ENCODE peak calls at places on chromosomes 11 and 22, in six cellular contexts. One of them, this sample, is unnamed. For H3K4me1, the result is how much of the 10 kb centered on the place peaks cover.

GRCh38 chr11:88709567-88709966 is 356.2 kb downstream of the GRM5 start:
- DNase-seq in GM23248: peak
- DNase-seq in DND-41: no peak
- DNase-seq in endodermal cell: peak
- DNase-seq in NT2/D1: no peak
- DNase-seq in IMR-90: no peak
- DNase-seq in this sample: no peak

GRCh38 chr22:40204331-40205116 is 26.8 kb downstream of the TNRC6B start:
- DNase-seq in GM23248: peak
- DNase-seq in DND-41: no peak
- DNase-seq in endodermal cell: no peak
- DNase-seq in NT2/D1: no peak
- DNase-seq in IMR-90: peak
- DNase-seq in this sample: no peak

GRCh38 chr22:28799125-28799833 is 1.1 kb downstream of the XBP1 start:
- DNase-seq in GM23248: peak
- DNase-seq in DND-41: peak
- DNase-seq in endodermal cell: no peak
- DNase-seq in NT2/D1: no peak
- DNase-seq in IMR-90: peak
- DNase-seq in this sample: peak

GRCh38 chr11:113579292-113579940 is 104.2 kb upstream of the DRD2 start:
- DNase-seq in GM23248: no peak
- DNase-seq in DND-41: no peak
- DNase-seq in endodermal cell: peak
- DNase-seq in NT2/D1: no peak
- DNase-seq in IMR-90: no peak
- DNase-seq in this sample: no peak

GRCh38 chr11:84865791-84866535 is 761.2 kb downstream of the DLG2 start:
- DNase-seq in GM23248: no peak
- DNase-seq in DND-41: no peak
- DNase-seq in endodermal cell: no peak
- DNase-seq in NT2/D1: no peak
- DNase-seq in IMR-90: no peak
- DNase-seq in this sample: no peak

GRCh38 chr22:41239443-41240128 is 1.1 kb downstream of the CHADL start:
- DNase-seq in GM23248: peak
- DNase-seq in DND-41: no peak
- DNase-seq in endodermal cell: no peak
- DNase-seq in NT2/D1: no peak
- DNase-seq in IMR-90: no peak
- DNase-seq in this sample: no peak

GRCh38 chr11:134508219-134508990 is 96.4 kb upstream of the B3GAT1 start:
- DNase-seq in GM23248: no peak
- DNase-seq in DND-41: no peak
- DNase-seq in endodermal cell: peak
- DNase-seq in NT2/D1: no peak
- DNase-seq in IMR-90: no peak
- DNase-seq in this sample: peak

GRCh38 chr11:64204464-64204989 is 2.0 kb upstream of the FERMT3 start:
- DNase-seq in GM23248: peak
- DNase-seq in DND-41: peak
- DNase-seq in endodermal cell: peak
- DNase-seq in NT2/D1: peak
- DNase-seq in IMR-90: peak
- DNase-seq in this sample: peak

GRCh38 chr11:8250981-8251620 is 12.6 kb downstream of the LMO1 start:
- DNase-seq in GM23248: no peak
- DNase-seq in DND-41: no peak
- DNase-seq in endodermal cell: no peak
- DNase-seq in NT2/D1: no peak
- DNase-seq in IMR-90: no peak
- DNase-seq in this sample: peak

GRCh38 chr22:32649515-32650200 is 151.8 kb upstream of the TIMP3 start:
- DNase-seq in GM23248: peak
- DNase-seq in DND-41: no peak
- DNase-seq in endodermal cell: no peak
- DNase-seq in NT2/D1: no peak
- DNase-seq in IMR-90: peak
- DNase-seq in this sample: no peak

GRCh38 chr11:44304091-44305084 is 5.6 kb downstream of the ALX4 start:
- DNase-seq in GM23248: peak
- DNase-seq in DND-41: no peak
- DNase-seq in endodermal cell: peak
- DNase-seq in NT2/D1: peak
- DNase-seq in IMR-90: no peak
- DNase-seq in this sample: no peak

GRCh38 chr11:106624377-106624776 is 393.9 kb downstream of the GUCY1A2 start:
- DNase-seq in GM23248: no peak
- DNase-seq in DND-41: no peak
- DNase-seq in endodermal cell: no peak
- DNase-seq in NT2/D1: no peak
- DNase-seq in IMR-90: peak
- DNase-seq in this sample: no peak

GRCh38 chr22:22071455-22071854 is 88.9 kb upstream of the TOP3B start:
- DNase-seq in GM23248: no peak
- DNase-seq in DND-41: no peak
- DNase-seq in endodermal cell: no peak
- DNase-seq in NT2/D1: no peak
- DNase-seq in IMR-90: no peak
- DNase-seq in this sample: no peak

GRCh38 chr22:32106930-32107329 is 52.2 kb downstream of the C22orf42 start:
- DNase-seq in GM23248: peak
- DNase-seq in DND-41: peak
- DNase-seq in endodermal cell: peak
- DNase-seq in NT2/D1: peak
- DNase-seq in IMR-90: no peak
- DNase-seq in this sample: no peak

GRCh38 chr11:104609297-104609696 is 289.0 kb downstream of the CASP12 start:
- DNase-seq in GM23248: peak
- DNase-seq in DND-41: peak
- DNase-seq in endodermal cell: peak
- DNase-seq in NT2/D1: peak
- DNase-seq in IMR-90: peak
- DNase-seq in this sample: no peak

GRCh38 chr11:64415996-64416728 is 57.2 kb downstream of the RPS6KA4 start:
- DNase-seq in GM23248: no peak
- DNase-seq in DND-41: peak
- DNase-seq in endodermal cell: no peak
- DNase-seq in NT2/D1: no peak
- DNase-seq in IMR-90: no peak
- DNase-seq in this sample: peak

GRCh38 chr11:43918662-43919061 is 23.8 kb upstream of the C11orf96 start:
- DNase-seq in GM23248: no peak
- DNase-seq in DND-41: no peak
- DNase-seq in endodermal cell: no peak
- DNase-seq in NT2/D1: no peak
- DNase-seq in IMR-90: no peak
- DNase-seq in this sample: no peak

GRCh38 chr22:20604776-20605221 is 97.4 kb downstream of the MED15 start:
- DNase-seq in GM23248: no peak
- DNase-seq in DND-41: no peak
- DNase-seq in endodermal cell: no peak
- DNase-seq in NT2/D1: no peak
- DNase-seq in IMR-90: no peak
- DNase-seq in this sample: no peak

GRCh38 chr11:27124514-27125264 is 84.1 kb downstream of the BBOX1 start:
- DNase-seq in GM23248: peak
- DNase-seq in DND-41: no peak
- DNase-seq in endodermal cell: no peak
- DNase-seq in NT2/D1: no peak
- DNase-seq in IMR-90: peak
- DNase-seq in this sample: no peak

GRCh38 chr11:119615003-119615878 is 113.8 kb downstream of the NECTIN1 start:
- DNase-seq in GM23248: peak
- DNase-seq in DND-41: no peak
- DNase-seq in endodermal cell: no peak
- DNase-seq in NT2/D1: no peak
- DNase-seq in IMR-90: peak
- DNase-seq in this sample: no peak

GRCh38 chr22:29313126-29314071 is 2.1 kb downstream of the RASL10A start:
- DNase-seq in GM23248: peak
- DNase-seq in DND-41: no peak
- DNase-seq in endodermal cell: peak
- DNase-seq in NT2/D1: no peak
- DNase-seq in IMR-90: no peak
- DNase-seq in this sample: peak

GRCh38 chr11:10666556-10666955 is 27.0 kb downstream of the IRAG1 start:
- DNase-seq in GM23248: peak
- DNase-seq in DND-41: no peak
- DNase-seq in endodermal cell: no peak
- DNase-seq in NT2/D1: no peak
- DNase-seq in IMR-90: peak
- DNase-seq in this sample: no peak

GRCh38 chr11:66953431-66953833 is 4.8 kb downstream of the PC start:
- DNase-seq in GM23248: no peak
- DNase-seq in DND-41: no peak
- DNase-seq in endodermal cell: no peak
- DNase-seq in NT2/D1: no peak
- DNase-seq in IMR-90: no peak
- DNase-seq in this sample: no peak

GRCh38 chr11:109508943-109509342 is 87.0 kb downstream of the C11orf87 start:
- DNase-seq in GM23248: no peak
- DNase-seq in DND-41: no peak
- DNase-seq in endodermal cell: no peak
- DNase-seq in NT2/D1: no peak
- DNase-seq in IMR-90: no peak
- DNase-seq in this sample: no peak

GRCh38 chr22:25364281-25364680 is 144.8 kb downstream of the CRYBB2 start:
- DNase-seq in GM23248: no peak
- DNase-seq in DND-41: no peak
- DNase-seq in endodermal cell: no peak
- DNase-seq in NT2/D1: no peak
- DNase-seq in IMR-90: no peak
- DNase-seq in this sample: peak

GRCh38 chr22:39244496-39245129 is at the start of gene PDGFB:
- DNase-seq in GM23248: peak
- DNase-seq in DND-41: no peak
- DNase-seq in endodermal cell: peak
- DNase-seq in NT2/D1: no peak
- DNase-seq in IMR-90: no peak
- DNase-seq in this sample: no peak

DNA sequence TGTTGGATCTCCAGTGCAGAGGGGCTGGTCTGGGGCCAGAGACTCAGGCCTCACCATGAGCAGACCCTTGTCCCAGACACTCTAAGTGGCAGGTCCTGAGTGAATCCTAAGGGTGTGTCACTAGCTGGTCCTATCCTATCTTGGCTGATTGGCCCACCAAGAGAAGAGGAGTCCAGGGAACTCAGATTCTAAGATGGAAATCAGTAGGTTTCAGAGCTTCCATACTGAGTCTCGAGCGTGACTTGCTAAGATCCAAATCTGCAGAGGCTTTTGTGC is 10.9 kb downstream of the POU2AF1 start:
- DNase-seq in GM23248: no peak
- DNase-seq in DND-41: no peak
- DNase-seq in endodermal cell: no peak
- DNase-seq in NT2/D1: no peak
- DNase-seq in IMR-90: no peak
- DNase-seq in this sample: no peak
- H3K9ac ChIP-seq in GM23248: no peak
- H3K9ac ChIP-seq in DND-41: no peak
- H3K9ac ChIP-seq in endodermal cell: no peak
- H3K9ac ChIP-seq in NT2/D1: no peak
- H3K9ac ChIP-seq in IMR-90: no peak
- H3K9ac ChIP-seq in this sample: no peak

DNA sequence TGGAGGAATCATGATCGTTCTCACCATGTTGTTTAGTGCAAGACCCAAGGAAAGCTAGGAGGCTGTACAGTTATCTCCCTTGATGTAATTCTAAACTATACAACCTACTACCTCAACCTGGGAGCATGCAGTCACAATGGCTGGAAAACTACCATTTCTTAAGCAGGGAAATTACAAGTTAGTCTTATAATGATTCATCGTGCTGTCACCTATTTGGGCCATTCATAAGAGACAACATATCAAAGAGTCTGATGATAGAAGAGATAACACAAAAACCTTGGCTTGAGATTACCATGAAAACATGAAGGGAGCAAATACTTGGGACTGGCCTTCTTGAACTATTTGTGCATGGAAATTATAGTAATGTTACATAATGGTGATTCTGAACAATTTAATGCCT is 30.5 kb upstream of the BLID start:
- DNase-seq in GM23248: peak
- DNase-seq in DND-41: no peak
- DNase-seq in endodermal cell: no peak
- DNase-seq in NT2/D1: no peak
- DNase-seq in IMR-90: peak
- DNase-seq in this sample: no peak
- H3K4me1 ChIP-seq in GM23248: half or more
- H3K4me1 ChIP-seq in DND-41: under half
- H3K4me1 ChIP-seq in endodermal cell: under half
- H3K4me1 ChIP-seq in NT2/D1: under half
- H3K4me1 ChIP-seq in IMR-90: under half
- H3K4me1 ChIP-seq in this sample: under half

DNA sequence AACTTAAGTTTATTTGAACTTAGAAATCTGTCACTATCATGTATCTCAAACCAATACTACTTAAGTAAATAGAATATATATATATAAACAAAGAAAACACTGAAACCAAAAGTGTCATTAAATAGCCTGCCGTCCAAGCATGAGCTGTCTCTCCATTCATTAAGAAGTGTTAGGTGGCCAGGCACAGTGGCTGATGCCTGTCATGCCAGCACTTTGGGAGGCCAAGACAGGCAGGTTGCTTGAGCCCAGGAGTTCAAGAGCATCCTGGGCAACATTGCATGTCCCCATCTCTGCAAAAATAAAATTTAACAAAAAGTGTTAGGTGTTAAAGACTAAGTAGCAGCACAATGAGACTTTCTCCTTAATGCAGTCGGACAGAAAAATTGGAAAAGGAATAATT is 14.0 kb downstream of the CD6 start:
- DNase-seq in GM23248: no peak
- DNase-seq in DND-41: no peak
- DNase-seq in endodermal cell: peak
- DNase-seq in NT2/D1: no peak
- DNase-seq in IMR-90: no peak
- DNase-seq in this sample: no peak
- H3K4me3 ChIP-seq in GM23248: no peak
- H3K4me3 ChIP-seq in DND-41: no peak
- H3K4me3 ChIP-seq in endodermal cell: no peak
- H3K4me3 ChIP-seq in NT2/D1: no peak
- H3K4me3 ChIP-seq in IMR-90: no peak
- H3K4me3 ChIP-seq in this sample: no peak

DNA sequence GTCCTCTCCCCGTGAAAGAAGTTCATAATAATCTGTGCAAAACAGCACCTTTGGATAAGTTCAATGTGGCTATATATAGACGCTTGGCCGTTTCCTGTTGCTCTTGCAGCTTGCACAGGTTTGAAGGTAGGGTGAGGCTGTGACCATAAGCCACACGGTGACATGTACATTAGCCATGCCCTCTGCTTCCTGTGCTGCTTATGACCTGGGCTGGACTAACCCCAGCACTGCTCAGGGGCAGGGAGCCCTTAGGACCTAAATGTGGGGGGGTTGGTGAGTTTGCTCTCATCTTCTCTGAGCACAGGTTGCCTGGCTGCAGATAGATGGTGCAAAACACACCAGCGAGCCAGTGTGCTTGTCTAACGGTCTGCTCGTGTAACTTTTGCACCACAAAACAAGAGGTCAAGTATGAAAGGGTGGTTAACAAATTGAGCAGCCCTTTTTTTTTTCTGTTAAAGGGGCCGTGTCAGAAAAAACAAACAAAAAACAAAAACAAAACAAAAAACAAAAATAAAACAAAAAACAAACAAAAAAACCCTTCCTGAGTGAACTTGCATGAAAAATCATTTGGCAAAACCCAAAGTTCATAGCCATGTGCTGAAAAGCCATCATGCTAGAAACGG is 37.3 kb downstream of the FLI1 start:
- DNase-seq in GM23248: no peak
- DNase-seq in DND-41: no peak
- DNase-seq in endodermal cell: no peak
- DNase-seq in NT2/D1: no peak
- DNase-seq in IMR-90: no peak
- DNase-seq in this sample: no peak
- H3K9ac ChIP-seq in GM23248: no peak
- H3K9ac ChIP-seq in DND-41: no peak
- H3K9ac ChIP-seq in endodermal cell: no peak
- H3K9ac ChIP-seq in NT2/D1: no peak
- H3K9ac ChIP-seq in IMR-90: no peak
- H3K9ac ChIP-seq in this sample: no peak